ENCODE peak calls at places on chromosomes 6 and 20, in seven cellular contexts. T is heart right ventricle, Q is fibroblast of lung, R is brain microvascular endothelial cell, H is PC-9, K is cardiac muscle cell, G is endodermal cell. J is an unnamed sample.

GRCh38 chr6:31067881-31068737 is 44.3 kb downstream of the C6orf15 start:
- DNase-seq in T (no peak), Q (no peak), R (no peak), H (no peak), K (no peak), G (no peak), J (no peak)

GRCh38 chr6:70131528-70131927 is 171.4 kb downstream of the COL9A1 start:
- DNase-seq in T (no peak), Q (no peak), R (no peak), H (no peak), K (no peak), G (no peak), J (no peak)

GRCh38 chr6:98828991-98829411 is 5.4 kb upstream of the POU3F2 start:
- DNase-seq in T (no peak), Q (no peak), R (no peak), H (no peak), K (no peak), G (peak), J (no peak)

GRCh38 chr6:2622683-2623082 is 128.0 kb downstream of the MYLK4 start:
- DNase-seq in T (no peak), Q (no peak), R (peak), H (no peak), K (peak), G (no peak), J (no peak)

GRCh38 chr6:163766936-163767335 is 352.4 kb downstream of the QKI start:
- DNase-seq in T (no peak), Q (no peak), R (no peak), H (no peak), K (no peak), G (no peak), J (no peak)

GRCh38 chr20:2290486-2290885 is 5.3 kb upstream of the TGM3 start:
- DNase-seq in T (no peak), Q (no peak), R (no peak), H (no peak), K (no peak), G (peak), J (no peak)

GRCh38 chr20:23634044-23634801 is 3.5 kb downstream of the CST3 start:
- DNase-seq in T (no peak), Q (no peak), R (no peak), H (no peak), K (no peak), G (no peak), J (no peak)

GRCh38 chr6:117515326-117515725 is 32.9 kb downstream of the DCBLD1 start:
- DNase-seq in T (no peak), Q (peak), R (no peak), H (no peak), K (no peak), G (no peak), J (no peak)

GRCh38 chr6:45949256-45949655 is 66.4 kb downstream of the CLIC5 start:
- DNase-seq in T (no peak), Q (peak), R (no peak), H (peak), K (no peak), G (no peak), J (no peak)

GRCh38 chr6:122381494-122382083 is 17.9 kb upstream of the HSF2 start:
- DNase-seq in T (no peak), Q (peak), R (peak), H (peak), K (peak), G (peak), J (peak)

GRCh38 chr6:100435299-100435698 is 29.4 kb downstream of the SIM1 start:
- DNase-seq in T (no peak), Q (peak), R (no peak), H (peak), K (no peak), G (no peak), J (no peak)

GRCh38 chr20:37529968-37530600 is 2.4 kb upstream of the BLCAP start:
- DNase-seq in T (no peak), Q (no peak), R (no peak), H (no peak), K (no peak), G (no peak), J (no peak)

GRCh38 chr20:60269571-60270162 is 311.4 kb downstream of the CDH26 start:
- DNase-seq in T (no peak), Q (no peak), R (no peak), H (no peak), K (no peak), G (no peak), J (no peak)
- H3K27ac ChIP-seq in T (no peak), Q (no peak), R (no peak), H (no peak), K (no peak), G (no peak), J (no peak)

GRCh38 chr6:33428219-33428890 is 8.5 kb downstream of the SYNGAP1 start:
- DNase-seq in T (no peak), Q (no peak), R (peak), H (no peak), K (peak), G (peak), J (peak)
- H3K27ac ChIP-seq in T (peak), Q (no peak), R (no peak), H (no peak), K (peak), G (no peak), J (peak)

GRCh38 chr6:35717449-35718353 is 19.1 kb upstream of the ARMC12 start:
- DNase-seq in T (no peak), Q (no peak), R (no peak), H (no peak), K (no peak), G (peak), J (no peak)
- H3K27ac ChIP-seq in T (no peak), Q (no peak), R (no peak), H (no peak), K (peak), G (no peak), J (no peak)

GRCh38 chr20:20712004-20712473 is 405 bp downstream of the RALGAPA2 start:
- DNase-seq in T (no peak), Q (no peak), R (no peak), H (peak), K (no peak), G (no peak), J (no peak)
- H3K27ac ChIP-seq in T (peak), Q (no peak), R (peak), H (no peak), K (peak), G (peak), J (peak)

GRCh38 chr6:158037021-158037420 is 55.4 kb downstream of the SYNJ2 start:
- DNase-seq in T (no peak), Q (no peak), R (no peak), H (no peak), K (no peak), G (no peak), J (no peak)
- H3K27ac ChIP-seq in T (no peak), Q (no peak), R (no peak), H (no peak), K (no peak), G (no peak), J (peak)